ENCODE peak calls at places on chromosomes 11 and 22, in eight cellular contexts. One of them, this sample, is unnamed. For H3K4me1, the result is how much of the 10 kb centered on the place peaks cover.

GRCh38 chr11:95338430-95338991 is 107.5 kb upstream of the SESN3 start:
- DNase-seq in stomach: no peak
- DNase-seq in heart right ventricle: peak
- DNase-seq in ovary: peak
- DNase-seq in SJSA1: no peak
- DNase-seq in pancreas: peak
- DNase-seq in HCT116: no peak
- DNase-seq in hepatocyte: peak
- DNase-seq in this sample: no peak

GRCh38 chr11:21567628-21568290 is 625.1 kb upstream of the ANO5 start:
- DNase-seq in stomach: no peak
- DNase-seq in heart right ventricle: no peak
- DNase-seq in ovary: no peak
- DNase-seq in SJSA1: no peak
- DNase-seq in pancreas: no peak
- DNase-seq in HCT116: no peak
- DNase-seq in hepatocyte: peak
- DNase-seq in this sample: peak

GRCh38 chr11:9982127-9982795 is 311.8 kb downstream of the SBF2 start:
- DNase-seq in stomach: no peak
- DNase-seq in heart right ventricle: no peak
- DNase-seq in ovary: no peak
- DNase-seq in SJSA1: no peak
- DNase-seq in pancreas: no peak
- DNase-seq in HCT116: no peak
- DNase-seq in hepatocyte: no peak
- DNase-seq in this sample: peak

GRCh38 chr11:84140386-84141169 is 854.4 kb upstream of the CCDC90B start:
- DNase-seq in stomach: no peak
- DNase-seq in heart right ventricle: no peak
- DNase-seq in ovary: no peak
- DNase-seq in SJSA1: no peak
- DNase-seq in pancreas: no peak
- DNase-seq in HCT116: no peak
- DNase-seq in hepatocyte: no peak
- DNase-seq in this sample: no peak

GRCh38 chr11:69442012-69442806 is 39.3 kb upstream of the LINC01488 start:
- DNase-seq in stomach: no peak
- DNase-seq in heart right ventricle: no peak
- DNase-seq in ovary: no peak
- DNase-seq in SJSA1: no peak
- DNase-seq in pancreas: no peak
- DNase-seq in HCT116: no peak
- DNase-seq in hepatocyte: no peak
- DNase-seq in this sample: peak

GRCh38 chr22:25399649-25400151 is 164.8 kb upstream of the GRK3 start:
- DNase-seq in stomach: no peak
- DNase-seq in heart right ventricle: no peak
- DNase-seq in ovary: no peak
- DNase-seq in SJSA1: no peak
- DNase-seq in pancreas: no peak
- DNase-seq in HCT116: no peak
- DNase-seq in hepatocyte: no peak
- DNase-seq in this sample: no peak

GRCh38 chr11:31656051-31656450 is 146.5 kb downstream of the ELP4 start:
- DNase-seq in stomach: no peak
- DNase-seq in heart right ventricle: no peak
- DNase-seq in ovary: no peak
- DNase-seq in SJSA1: no peak
- DNase-seq in pancreas: no peak
- DNase-seq in HCT116: no peak
- DNase-seq in hepatocyte: no peak
- DNase-seq in this sample: peak

GRCh38 chr11:2934611-2935239 is 5.5 kb upstream of the PHLDA2 start:
- DNase-seq in stomach: no peak
- DNase-seq in heart right ventricle: no peak
- DNase-seq in ovary: peak
- DNase-seq in SJSA1: no peak
- DNase-seq in pancreas: peak
- DNase-seq in HCT116: no peak
- DNase-seq in hepatocyte: no peak
- DNase-seq in this sample: no peak

GRCh38 chr11:85718126-85718943 is 32.3 kb upstream of the CCDC89 start:
- DNase-seq in stomach: no peak
- DNase-seq in heart right ventricle: no peak
- DNase-seq in ovary: no peak
- DNase-seq in SJSA1: no peak
- DNase-seq in pancreas: no peak
- DNase-seq in HCT116: no peak
- DNase-seq in hepatocyte: no peak
- DNase-seq in this sample: no peak

GRCh38 chr11:85717360-85717927 is 31.4 kb upstream of the CCDC89 start:
- DNase-seq in stomach: no peak
- DNase-seq in heart right ventricle: no peak
- DNase-seq in ovary: no peak
- DNase-seq in SJSA1: no peak
- DNase-seq in pancreas: no peak
- DNase-seq in HCT116: no peak
- DNase-seq in hepatocyte: no peak
- DNase-seq in this sample: no peak

GRCh38 chr11:85721191-85721590 is 35.2 kb upstream of the CCDC89 start:
- DNase-seq in stomach: no peak
- DNase-seq in heart right ventricle: no peak
- DNase-seq in ovary: no peak
- DNase-seq in SJSA1: no peak
- DNase-seq in pancreas: no peak
- DNase-seq in HCT116: no peak
- DNase-seq in hepatocyte: no peak
- DNase-seq in this sample: no peak

GRCh38 chr11:85723088-85723487 is 37.1 kb upstream of the CCDC89 start:
- DNase-seq in stomach: no peak
- DNase-seq in heart right ventricle: no peak
- DNase-seq in ovary: no peak
- DNase-seq in SJSA1: no peak
- DNase-seq in pancreas: no peak
- DNase-seq in HCT116: no peak
- DNase-seq in hepatocyte: no peak
- DNase-seq in this sample: peak

DNA sequence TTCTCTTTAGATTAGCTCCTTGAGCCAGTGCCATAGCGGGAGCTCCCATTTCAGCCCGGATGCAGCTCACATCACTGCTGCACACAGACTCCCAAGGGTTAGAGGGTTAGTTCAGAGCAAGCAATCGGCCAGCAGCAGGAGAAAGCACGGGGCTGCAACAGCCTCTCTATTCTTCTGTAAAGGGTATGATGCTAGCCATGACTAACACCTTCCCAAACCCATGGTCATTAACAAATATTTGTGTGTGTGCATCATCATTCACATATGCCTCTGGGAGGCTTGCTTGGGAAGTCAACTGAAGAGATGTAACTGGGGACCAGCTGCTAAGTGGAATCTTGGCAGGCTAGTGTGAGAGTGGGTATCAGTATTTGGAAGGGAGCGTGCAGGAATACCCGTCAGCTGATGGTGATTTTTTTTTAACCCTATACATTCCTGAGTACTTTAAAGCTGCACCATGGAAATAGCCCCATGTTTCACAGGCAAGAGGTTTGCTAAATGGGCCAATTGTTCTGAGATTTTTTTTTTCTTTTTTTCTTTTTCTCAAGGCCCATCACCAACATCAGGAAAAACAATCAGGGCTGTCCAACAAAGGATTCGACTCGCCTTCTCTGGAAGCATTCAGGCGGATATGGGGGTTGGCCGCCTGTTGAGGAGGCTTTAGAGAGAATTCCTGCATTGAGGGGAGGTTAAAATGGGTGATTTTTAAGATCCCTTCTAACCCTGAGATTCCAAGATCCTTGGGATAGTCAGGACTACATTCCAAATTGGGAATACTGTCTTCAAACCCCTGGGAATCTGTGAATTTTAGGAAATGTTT is 33.2 kb upstream of the CCDC89 start:
- DNase-seq in stomach: no peak
- DNase-seq in heart right ventricle: peak
- DNase-seq in ovary: no peak
- DNase-seq in SJSA1: peak
- DNase-seq in pancreas: peak
- DNase-seq in HCT116: peak
- DNase-seq in hepatocyte: peak
- DNase-seq in this sample: peak
- H3K4me3 ChIP-seq in stomach: peak
- H3K4me3 ChIP-seq in heart right ventricle: peak
- H3K4me3 ChIP-seq in ovary: no peak
- H3K4me3 ChIP-seq in SJSA1: peak
- H3K4me3 ChIP-seq in pancreas: no peak
- H3K4me3 ChIP-seq in HCT116: no peak
- H3K4me3 ChIP-seq in hepatocyte: no peak
- H3K4me3 ChIP-seq in this sample: no peak

GRCh38 chr11:65116370-65117205 is 913 bp downstream of the ZNHIT2 start:
- DNase-seq in stomach: peak
- DNase-seq in heart right ventricle: no peak
- DNase-seq in ovary: peak
- DNase-seq in SJSA1: peak
- DNase-seq in pancreas: peak
- DNase-seq in HCT116: no peak
- DNase-seq in hepatocyte: peak
- DNase-seq in this sample: peak

GRCh38 chr11:65114538-65115171 is 2.8 kb downstream of the ZNHIT2 start:
- DNase-seq in stomach: no peak
- DNase-seq in heart right ventricle: no peak
- DNase-seq in ovary: peak
- DNase-seq in SJSA1: no peak
- DNase-seq in pancreas: peak
- DNase-seq in HCT116: no peak
- DNase-seq in hepatocyte: no peak
- DNase-seq in this sample: no peak

GRCh38 chr11:65117206-65118096 is at the start of gene ZNHIT2:
- DNase-seq in stomach: peak
- DNase-seq in heart right ventricle: peak
- DNase-seq in ovary: peak
- DNase-seq in SJSA1: peak
- DNase-seq in pancreas: peak
- DNase-seq in HCT116: peak
- DNase-seq in hepatocyte: peak
- DNase-seq in this sample: peak

GRCh38 chr11:65113839-65114238 is 2.2 kb downstream of the TM7SF2 start:
- DNase-seq in stomach: no peak
- DNase-seq in heart right ventricle: no peak
- DNase-seq in ovary: no peak
- DNase-seq in SJSA1: no peak
- DNase-seq in pancreas: peak
- DNase-seq in HCT116: no peak
- DNase-seq in hepatocyte: no peak
- DNase-seq in this sample: no peak

DNA sequence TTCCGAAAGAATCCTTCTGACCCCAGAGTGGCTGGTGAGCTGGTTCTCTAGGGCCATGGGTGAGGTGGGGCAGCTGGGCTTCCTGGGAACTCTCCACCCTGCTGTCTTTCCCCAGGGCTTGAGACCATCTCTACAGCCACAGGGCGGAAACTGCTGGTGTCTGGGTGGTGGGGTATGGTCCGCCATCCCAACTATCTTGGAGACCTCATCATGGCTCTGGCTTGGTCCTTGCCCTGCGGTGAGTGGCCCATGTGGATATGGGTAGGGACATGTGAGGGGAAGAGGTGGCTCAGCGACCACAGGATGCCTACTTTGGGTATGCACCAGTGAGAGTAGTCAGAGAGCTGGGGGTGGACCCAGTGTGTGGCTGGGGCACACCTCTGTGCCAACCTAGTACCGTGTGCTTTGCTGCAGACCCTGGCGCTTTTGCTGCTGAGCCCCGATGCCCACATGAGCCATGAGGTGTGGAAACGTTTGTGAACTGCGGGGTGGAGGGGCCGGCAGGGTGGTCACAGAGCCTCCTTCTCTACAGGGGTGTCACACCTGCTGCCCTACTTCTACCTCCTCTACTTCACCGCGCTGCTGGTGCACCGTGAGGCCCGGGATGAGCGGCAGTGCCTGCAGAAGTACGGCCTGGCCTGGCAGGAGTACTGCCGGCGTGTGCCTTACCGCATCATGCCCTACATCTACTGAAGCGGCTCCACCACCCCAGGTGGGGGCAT is 2.0 kb downstream of the ZNHIT2 start:
- DNase-seq in stomach: no peak
- DNase-seq in heart right ventricle: no peak
- DNase-seq in ovary: peak
- DNase-seq in SJSA1: no peak
- DNase-seq in pancreas: peak
- DNase-seq in HCT116: no peak
- DNase-seq in hepatocyte: no peak
- DNase-seq in this sample: no peak
- H3K4me1 ChIP-seq in stomach: under half
- H3K4me1 ChIP-seq in heart right ventricle: half or more
- H3K4me1 ChIP-seq in ovary: under half
- H3K4me1 ChIP-seq in SJSA1: under half
- H3K4me1 ChIP-seq in pancreas: under half
- H3K4me1 ChIP-seq in HCT116: half or more
- H3K4me1 ChIP-seq in hepatocyte: under half
- H3K4me1 ChIP-seq in this sample: under half

GRCh38 chr11:123481647-123482046 is 51.6 kb downstream of the GRAMD1B start:
- DNase-seq in stomach: no peak
- DNase-seq in heart right ventricle: no peak
- DNase-seq in ovary: no peak
- DNase-seq in SJSA1: no peak
- DNase-seq in pancreas: no peak
- DNase-seq in HCT116: no peak
- DNase-seq in hepatocyte: no peak
- DNase-seq in this sample: no peak

GRCh38 chr11:123483058-123483457 is 53.0 kb downstream of the GRAMD1B start:
- DNase-seq in stomach: no peak
- DNase-seq in heart right ventricle: no peak
- DNase-seq in ovary: no peak
- DNase-seq in SJSA1: no peak
- DNase-seq in pancreas: no peak
- DNase-seq in HCT116: peak
- DNase-seq in hepatocyte: no peak
- DNase-seq in this sample: peak

GRCh38 chr11:123484448-123484847 is 54.4 kb downstream of the GRAMD1B start:
- DNase-seq in stomach: no peak
- DNase-seq in heart right ventricle: no peak
- DNase-seq in ovary: no peak
- DNase-seq in SJSA1: no peak
- DNase-seq in pancreas: no peak
- DNase-seq in HCT116: no peak
- DNase-seq in hepatocyte: no peak
- DNase-seq in this sample: no peak

GRCh38 chr11:123482225-123482624 is 52.2 kb downstream of the GRAMD1B start:
- DNase-seq in stomach: no peak
- DNase-seq in heart right ventricle: no peak
- DNase-seq in ovary: no peak
- DNase-seq in SJSA1: no peak
- DNase-seq in pancreas: no peak
- DNase-seq in HCT116: no peak
- DNase-seq in hepatocyte: no peak
- DNase-seq in this sample: no peak

DNA sequence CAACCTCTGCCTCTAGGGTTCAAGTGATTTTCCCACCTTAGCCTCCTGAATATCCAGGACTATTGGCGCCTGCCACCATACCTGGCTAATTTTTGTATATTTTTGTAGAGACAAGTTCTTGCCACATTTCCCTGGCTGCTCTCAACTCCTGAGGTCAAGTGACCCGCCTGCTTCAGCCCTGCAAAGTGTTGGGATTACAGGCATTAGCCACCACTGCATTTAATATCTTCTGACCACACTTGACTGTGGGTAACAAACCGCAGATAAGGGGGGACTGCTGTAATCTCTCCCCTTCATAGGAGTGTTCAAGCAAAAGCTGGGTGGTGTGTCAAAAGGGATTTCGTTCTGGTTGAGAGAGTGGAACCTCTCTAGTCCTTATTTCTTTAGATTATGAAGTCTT is 53.4 kb downstream of the GRAMD1B start:
- DNase-seq in stomach: no peak
- DNase-seq in heart right ventricle: no peak
- DNase-seq in ovary: no peak
- DNase-seq in SJSA1: no peak
- DNase-seq in pancreas: no peak
- DNase-seq in HCT116: no peak
- DNase-seq in hepatocyte: no peak
- DNase-seq in this sample: peak
- H3K27ac ChIP-seq in stomach: no peak
- H3K27ac ChIP-seq in heart right ventricle: no peak
- H3K27ac ChIP-seq in ovary: no peak
- H3K27ac ChIP-seq in SJSA1: no peak
- H3K27ac ChIP-seq in pancreas: no peak
- H3K27ac ChIP-seq in HCT116: no peak
- H3K27ac ChIP-seq in hepatocyte: no peak
- H3K27ac ChIP-seq in this sample: peak

DNA sequence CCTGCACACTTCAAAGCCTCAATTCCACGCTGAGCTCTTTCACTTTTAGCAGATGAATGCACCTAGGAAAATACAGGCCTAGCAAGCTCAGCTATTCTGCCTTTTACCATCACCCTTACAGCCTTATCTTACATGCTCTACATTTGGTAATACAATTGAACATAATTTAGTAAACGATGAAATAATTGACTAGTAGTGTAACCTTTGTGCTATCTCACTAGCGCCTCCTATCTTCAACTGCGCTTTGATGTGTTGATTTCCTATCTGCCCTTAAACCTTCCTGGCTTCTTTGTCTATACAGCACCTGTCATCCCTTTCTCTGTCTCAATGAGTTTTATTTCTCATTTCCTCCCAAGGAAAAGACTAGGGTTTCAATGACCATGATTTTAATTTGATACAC is 149.7 kb downstream of the LRRC4C start:
- DNase-seq in stomach: no peak
- DNase-seq in heart right ventricle: no peak
- DNase-seq in ovary: no peak
- DNase-seq in SJSA1: no peak
- DNase-seq in pancreas: no peak
- DNase-seq in HCT116: no peak
- DNase-seq in hepatocyte: no peak
- DNase-seq in this sample: no peak
- H3K4me3 ChIP-seq in stomach: no peak
- H3K4me3 ChIP-seq in heart right ventricle: no peak
- H3K4me3 ChIP-seq in ovary: no peak
- H3K4me3 ChIP-seq in SJSA1: no peak
- H3K4me3 ChIP-seq in pancreas: no peak
- H3K4me3 ChIP-seq in HCT116: no peak
- H3K4me3 ChIP-seq in hepatocyte: no peak
- H3K4me3 ChIP-seq in this sample: no peak